ENCODE peak calls at places on chromosomes 12 and 14, in five cellular contexts. D is posterior cingulate gyrus; N is ELR; O is stimulated activated CD4-positive, alpha-beta T cell treated with anti-CD3 and anti-CD28 coated beads, Interleukin-1b, Interleukin-23, amount 100 ng/mL, for 24 hours; Z is testis. Y is an unnamed sample.

GRCh38 chr14:39731912-39732311 is 299.7 kb upstream of the FBXO33 start:
- DNase-seq in D (no peak), N (peak), O (no peak), Z (peak), Y (no peak)

GRCh38 chr12:31651893-31652521 is 7.5 kb upstream of the ETFBKMT start:
- DNase-seq in D (no peak), N (no peak), O (no peak), Z (peak), Y (no peak)

GRCh38 chr12:4809449-4810218 is 89.4 kb downstream of the GALNT8 start:
- DNase-seq in D (no peak), N (no peak), O (peak), Z (no peak), Y (no peak)

GRCh38 chr14:93537962-93538361 is 107.2 kb downstream of the UNC79 start:
- DNase-seq in D (no peak), N (no peak), O (no peak), Z (no peak), Y (no peak)

GRCh38 chr12:80861636-80862378 is 75.9 kb downstream of the LIN7A start:
- DNase-seq in D (no peak), N (peak), O (no peak), Z (no peak), Y (no peak)

GRCh38 chr12:131028587-131029338 is 75.1 kb downstream of the ADGRD1 start:
- DNase-seq in D (no peak), N (no peak), O (no peak), Z (no peak), Y (no peak)

GRCh38 chr14:59098377-59098776 is 90.1 kb upstream of the DAAM1 start:
- DNase-seq in D (no peak), N (peak), O (no peak), Z (no peak), Y (no peak)

GRCh38 chr12:88993655-88994054 is 358.6 kb downstream of the DUSP6 start:
- DNase-seq in D (no peak), N (peak), O (no peak), Z (no peak), Y (no peak)

GRCh38 chr12:122283680-122284079 is 17.4 kb upstream of the VPS33A start:
- DNase-seq in D (no peak), N (no peak), O (no peak), Z (no peak), Y (no peak)

GRCh38 chr12:54189198-54189539 is 384 bp upstream of the SMUG1 start:
- DNase-seq in D (no peak), N (no peak), O (no peak), Z (no peak), Y (no peak)

GRCh38 chr12:121611306-121611705 is 15.0 kb upstream of the ORAI1 start:
- DNase-seq in D (no peak), N (no peak), O (no peak), Z (no peak), Y (no peak)

GRCh38 chr14:69484444-69485113 is at the start of gene PLEKHD1:
- DNase-seq in D (peak), N (no peak), O (no peak), Z (no peak), Y (no peak)

GRCh38 chr12:39364196-39364595 is 78.7 kb downstream of the KIF21A start:
- DNase-seq in D (no peak), N (no peak), O (no peak), Z (no peak), Y (no peak)

GRCh38 chr14:33686856-33687255 is 264.0 kb downstream of the EGLN3 start:
- DNase-seq in D (no peak), N (no peak), O (no peak), Z (no peak), Y (no peak)

GRCh38 chr12:29930503-29930902 is 146.8 kb upstream of the TMTC1 start:
- DNase-seq in D (no peak), N (no peak), O (no peak), Z (no peak), Y (no peak)

GRCh38 chr12:96255077-96255476 is 60.9 kb downstream of the ELK3 start:
- DNase-seq in D (no peak), N (peak), O (no peak), Z (no peak), Y (no peak)

GRCh38 chr12:57454566-57455373 is at the start of gene INHBE:
- DNase-seq in D (no peak), N (peak), O (no peak), Z (no peak), Y (no peak)

GRCh38 chr14:91374897-91375747 is 42.5 kb downstream of the CCDC88C start:
- DNase-seq in D (no peak), N (no peak), O (no peak), Z (no peak), Y (no peak)

GRCh38 chr14:68556253-68556652 is 236.6 kb downstream of the ZFP36L1 start:
- DNase-seq in D (no peak), N (no peak), O (no peak), Z (no peak), Y (no peak)

GRCh38 chr12:123929869-123930583 is 42.6 kb downstream of the CCDC92 start:
- DNase-seq in D (no peak), N (no peak), O (no peak), Z (no peak), Y (no peak)

GRCh38 chr14:56131865-56132830 is 13.9 kb downstream of the PELI2 start:
- DNase-seq in D (no peak), N (no peak), O (no peak), Z (no peak), Y (no peak)

GRCh38 chr14:76514599-76514998 is 138.7 kb downstream of the ESRRB start:
- DNase-seq in D (no peak), N (peak), O (no peak), Z (no peak), Y (no peak)

GRCh38 chr14:65910108-65910507 is 497.6 kb downstream of the FUT8 start:
- DNase-seq in D (peak), N (peak), O (no peak), Z (no peak), Y (no peak)

GRCh38 chr12:128077917-128078298 is 189.1 kb upstream of the TMEM132C start:
- DNase-seq in D (no peak), N (no peak), O (no peak), Z (no peak), Y (no peak)

GRCh38 chr12:124438415-124439056 is 128.9 kb downstream of the NCOR2 start:
- DNase-seq in D (no peak), N (no peak), O (no peak), Z (no peak), Y (no peak)

GRCh38 chr12:84922721-84923120 is 10.1 kb upstream of the SLC6A15 start:
- DNase-seq in D (no peak), N (peak), O (no peak), Z (no peak), Y (no peak)

GRCh38 chr12:106282457-106283097 is 20.0 kb upstream of the TCP11L2 start:
- DNase-seq in D (no peak), N (peak), O (peak), Z (peak), Y (no peak)

GRCh38 chr14:23528555-23528954 is 23.0 kb downstream of the ZFHX2 start:
- DNase-seq in D (no peak), N (no peak), O (no peak), Z (no peak), Y (no peak)

GRCh38 chr12:132953771-132954170 is 2.3 kb downstream of the ZNF605 start:
- DNase-seq in D (no peak), N (no peak), O (no peak), Z (no peak), Y (no peak)

GRCh38 chr12:123938679-123939480 is 33.8 kb downstream of the CCDC92 start:
- DNase-seq in D (no peak), N (peak), O (no peak), Z (no peak), Y (no peak)

GRCh38 chr14:98808494-98809407 is 463.2 kb downstream of the BCL11B start:
- DNase-seq in D (no peak), N (no peak), O (no peak), Z (peak), Y (no peak)

GRCh38 chr12:118237908-118238307 is 102.0 kb downstream of the PEBP1 start:
- DNase-seq in D (no peak), N (peak), O (no peak), Z (no peak), Y (no peak)

GRCh38 chr12:109949089-109949488 is 47.1 kb downstream of the GIT2 start:
- DNase-seq in D (no peak), N (no peak), O (no peak), Z (peak), Y (no peak)

GRCh38 chr14:50875359-50876090 is 3.7 kb downstream of the ABHD12B start:
- DNase-seq in D (no peak), N (peak), O (peak), Z (no peak), Y (peak)

GRCh38 chr12:52713960-52714886 is 10.9 kb upstream of the KRT77 start:
- DNase-seq in D (no peak), N (no peak), O (no peak), Z (peak), Y (no peak)

GRCh38 chr14:102795060-102795925 is 18.0 kb downstream of the TRAF3 start:
- DNase-seq in D (no peak), N (peak), O (no peak), Z (no peak), Y (no peak)

GRCh38 chr12:1777798-1778197 is 42.6 kb upstream of the LRTM2 start:
- DNase-seq in D (no peak), N (peak), O (no peak), Z (no peak), Y (no peak)

GRCh38 chr14:58072288-58073071 is 79.5 kb downstream of the ARMH4 start:
- DNase-seq in D (peak), N (peak), O (peak), Z (peak), Y (peak)

GRCh38 chr14:92511472-92512247 is 1.9 kb upstream of the RIN3 start:
- DNase-seq in D (no peak), N (peak), O (no peak), Z (no peak), Y (no peak)